ENCODE peak calls at places on chromosomes 1 and 21, in ten cellular contexts. R, Y, N, H, G, O, B, L, C and I are unnamed samples.

GRCh38 chr1:4379451-4380175 is 274.8 kb upstream of the AJAP1 start:
- DNase-seq in R (no peak), Y (no peak), N (no peak), H (no peak), G (no peak), O (no peak), B (no peak), L (no peak), C (peak), I (peak)

GRCh38 chr1:243348331-243348730 is 92.5 kb downstream of the SDCCAG8 start:
- DNase-seq in R (no peak), Y (no peak), N (no peak), H (no peak), G (no peak), O (no peak), B (no peak), L (no peak), C (no peak), I (no peak)

GRCh38 chr1:86865973-86866637 is 47.8 kb downstream of the SELENOF start:
- DNase-seq in R (no peak), Y (no peak), N (no peak), H (no peak), G (no peak), O (no peak), B (no peak), L (no peak), C (no peak), I (no peak)

GRCh38 chr1:166840309-166841302 is 1.3 kb downstream of the POGK start:
- DNase-seq in R (no peak), Y (peak), N (peak), H (no peak), G (peak), O (no peak), B (peak), L (no peak), C (peak), I (peak)

GRCh38 chr21:36707763-36708511 is 9.0 kb downstream of the SIM2 start:
- DNase-seq in R (peak), Y (no peak), N (no peak), H (no peak), G (no peak), O (no peak), B (no peak), L (no peak), C (no peak), I (no peak)

GRCh38 chr1:114320586-114320985 is 166.9 kb upstream of the SYT6 start:
- DNase-seq in R (no peak), Y (no peak), N (peak), H (no peak), G (peak), O (no peak), B (no peak), L (no peak), C (peak), I (peak)

GRCh38 chr1:229271448-229272120 is 673 bp downstream of the RAB4A start:
- DNase-seq in R (peak), Y (peak), N (no peak), H (peak), G (peak), O (no peak), B (peak), L (no peak), C (peak), I (peak)

GRCh38 chr1:186206046-186206564 is 168.9 kb downstream of the TPR start:
- DNase-seq in R (no peak), Y (no peak), N (no peak), H (no peak), G (no peak), O (no peak), B (no peak), L (no peak), C (no peak), I (no peak)

GRCh38 chr1:170044187-170044586 is 30.3 kb downstream of the KIFAP3 start:
- DNase-seq in R (no peak), Y (no peak), N (no peak), H (no peak), G (peak), O (no peak), B (no peak), L (no peak), C (no peak), I (no peak)

GRCh38 chr1:31753623-31754349 is 10.4 kb downstream of the ADGRB2 start:
- DNase-seq in R (no peak), Y (peak), N (no peak), H (no peak), G (peak), O (no peak), B (no peak), L (no peak), C (no peak), I (peak)

GRCh38 chr1:113405573-113405972 is 15.3 kb downstream of the MAGI3 start:
- DNase-seq in R (peak), Y (no peak), N (no peak), H (no peak), G (no peak), O (no peak), B (no peak), L (no peak), C (no peak), I (peak)

GRCh38 chr21:17819878-17820232 is 699 bp upstream of the C21orf91 start:
- DNase-seq in R (no peak), Y (no peak), N (no peak), H (no peak), G (peak), O (peak), B (no peak), L (no peak), C (no peak), I (no peak)

GRCh38 chr1:214983126-214983869 is 99.2 kb upstream of the KCNK2 start:
- DNase-seq in R (no peak), Y (no peak), N (peak), H (no peak), G (peak), O (no peak), B (no peak), L (no peak), C (peak), I (peak)

GRCh38 chr1:153880962-153881361 is 41.8 kb downstream of the GATAD2B start:
- DNase-seq in R (peak), Y (peak), N (peak), H (peak), G (peak), O (peak), B (peak), L (no peak), C (peak), I (peak)

GRCh38 chr1:47709302-47710074 is 271.6 kb downstream of the FOXD2 start:
- DNase-seq in R (peak), Y (peak), N (no peak), H (no peak), G (no peak), O (no peak), B (no peak), L (no peak), C (no peak), I (no peak)
- TF ChIP-seq CTCF in R (peak), Y (peak), N (peak), H (no peak), G (no peak), O (peak), B (peak), L (peak), C (peak), I (peak)

GRCh38 chr1:209789245-209789644 is 4.9 kb upstream of the C1orf74 start:
- DNase-seq in R (no peak), Y (no peak), N (no peak), H (no peak), G (no peak), O (no peak), B (no peak), L (no peak), C (no peak), I (no peak)

GRCh38 chr1:209784276-209785169 is at the start of gene C1orf74:
- DNase-seq in R (peak), Y (peak), N (peak), H (peak), G (peak), O (peak), B (peak), L (peak), C (peak), I (peak)

GRCh38 chr1:209787551-209787950 is 3.2 kb upstream of the C1orf74 start:
- DNase-seq in R (no peak), Y (peak), N (no peak), H (no peak), G (peak), O (no peak), B (peak), L (peak), C (no peak), I (no peak)

GRCh38 chr1:209783338-209783737 is 1.0 kb downstream of the C1orf74 start:
- DNase-seq in R (no peak), Y (no peak), N (no peak), H (no peak), G (no peak), O (no peak), B (no peak), L (no peak), C (no peak), I (no peak)

DNA sequence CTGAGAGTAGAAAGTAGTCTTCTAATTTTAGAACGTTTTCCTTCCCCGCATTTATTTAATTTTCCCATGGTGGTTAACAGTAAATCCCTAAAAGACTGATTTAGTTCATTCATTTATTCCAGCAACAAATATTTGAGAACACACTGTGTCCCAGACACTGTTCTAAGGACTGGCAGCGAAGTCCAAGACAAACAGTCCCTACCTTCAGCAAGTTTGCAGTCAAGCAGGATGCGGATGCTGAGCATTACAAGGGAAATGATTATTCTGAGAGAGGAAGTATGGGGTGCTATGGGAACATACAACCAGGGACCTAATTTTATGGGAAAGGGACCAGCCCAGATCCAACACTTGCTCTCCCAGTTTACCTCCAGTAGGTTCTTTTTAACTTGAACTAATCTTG is 1.2 kb upstream of the C1orf74 start:
- DNase-seq in R (no peak), Y (no peak), N (no peak), H (no peak), G (no peak), O (no peak), B (peak), L (no peak), C (no peak), I (no peak)
- H3K4me3 ChIP-seq in R (no peak), Y (no peak), N (no peak), H (no peak), G (no peak), O (no peak), B (no peak), L (no peak), C (no peak), I (no peak)

DNA sequence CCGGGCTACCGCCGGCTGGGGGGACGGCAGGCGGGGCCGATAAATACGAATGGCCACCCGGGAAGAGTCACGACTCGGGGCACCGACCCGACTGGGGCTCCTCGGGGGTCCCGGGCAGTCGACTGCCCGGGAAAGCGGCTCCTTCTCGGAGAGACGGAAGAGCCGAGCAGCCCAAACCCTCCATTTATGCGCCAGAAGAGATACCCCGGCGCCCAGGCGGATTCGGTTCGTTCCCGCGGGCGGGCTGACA is 410 bp downstream of the SYNJ1 start:
- DNase-seq in R (no peak), Y (no peak), N (no peak), H (no peak), G (no peak), O (no peak), B (peak), L (no peak), C (no peak), I (no peak)
- TF ChIP-seq CTCF in R (no peak), Y (no peak), N (no peak), H (no peak), G (no peak), O (no peak), B (no peak), L (no peak), C (no peak), I (no peak)

DNA sequence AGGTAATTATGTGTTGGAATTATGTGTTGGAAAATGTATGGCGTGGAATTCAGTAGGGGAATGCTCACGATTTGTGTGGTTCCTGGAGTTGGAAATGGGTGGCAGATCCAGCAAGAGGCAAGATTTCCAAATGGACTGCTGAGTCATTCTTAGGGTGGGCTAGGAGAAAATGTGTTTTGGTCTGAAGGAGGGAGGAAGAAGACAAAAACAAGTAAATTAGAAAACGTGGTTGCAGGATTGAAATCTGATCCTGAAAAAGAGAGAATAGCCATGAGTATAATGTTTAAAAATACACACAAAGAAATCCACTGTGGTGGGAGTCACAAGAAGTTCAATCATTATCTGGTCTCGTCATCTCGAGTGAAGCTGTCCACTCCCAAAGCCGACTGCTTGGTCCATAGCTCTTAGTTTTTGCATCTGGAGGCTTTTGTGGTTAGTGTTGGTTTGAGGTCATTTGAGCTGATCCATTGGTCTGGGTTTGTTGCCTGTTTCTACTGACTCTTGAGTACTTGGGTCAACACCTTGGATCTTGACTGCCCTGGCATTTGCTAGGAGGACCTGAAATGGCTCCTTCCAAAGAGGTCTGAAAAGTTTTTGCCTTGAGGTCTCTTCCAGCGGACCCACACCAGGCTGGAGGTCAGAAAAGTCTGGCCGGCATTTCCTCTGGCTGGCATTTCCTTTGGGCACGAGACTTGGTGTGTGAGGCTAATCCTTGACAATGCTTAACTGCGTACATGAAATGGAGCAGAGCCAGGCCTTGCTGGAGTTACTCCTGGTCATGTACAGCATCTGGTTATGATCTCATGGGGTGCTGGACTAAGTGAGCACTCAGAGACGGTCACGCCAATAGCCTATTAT is 9.2 kb downstream of the MX2 start:
- DNase-seq in R (no peak), Y (no peak), N (no peak), H (no peak), G (no peak), O (no peak), B (no peak), L (no peak), C (no peak), I (no peak)
- H3K4me3 ChIP-seq in R (no peak), Y (no peak), N (no peak), H (peak), G (no peak), O (no peak), B (no peak), L (no peak), C (no peak), I (no peak)

DNA sequence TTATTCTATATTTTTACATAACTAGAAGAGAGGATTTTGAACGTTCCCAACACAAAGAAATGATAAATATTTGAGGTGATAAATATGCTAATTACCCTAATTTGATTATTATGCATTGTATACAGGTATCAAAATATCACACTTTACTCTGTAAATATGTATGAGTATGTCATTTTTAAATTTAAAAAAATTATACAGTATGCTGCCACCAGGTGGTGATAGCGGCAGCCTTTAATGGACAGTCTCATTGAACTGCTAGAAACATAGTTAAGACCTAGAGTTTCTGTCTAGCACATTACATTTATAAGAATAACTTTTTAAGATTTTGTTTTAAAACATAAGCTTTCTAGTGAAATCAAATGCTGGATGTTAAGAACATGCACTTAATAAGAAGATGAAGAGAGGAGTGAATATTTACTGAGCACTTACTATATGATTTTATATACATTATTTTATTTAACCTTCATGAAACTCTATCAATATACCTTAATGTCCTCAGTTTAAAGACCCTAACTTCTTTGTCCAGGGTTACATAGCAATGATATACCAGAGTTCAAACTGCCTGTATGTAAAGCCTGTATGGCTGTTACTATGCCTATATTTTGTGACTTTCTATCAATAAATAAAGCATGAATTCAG is 207.1 kb downstream of the NUF2 start:
- DNase-seq in R (peak), Y (peak), N (peak), H (no peak), G (peak), O (no peak), B (no peak), L (no peak), C (peak), I (peak)
- TF ChIP-seq CTCF in R (peak), Y (peak), N (peak), H (peak), G (peak), O (peak), B (peak), L (peak), C (peak), I (peak)

DNA sequence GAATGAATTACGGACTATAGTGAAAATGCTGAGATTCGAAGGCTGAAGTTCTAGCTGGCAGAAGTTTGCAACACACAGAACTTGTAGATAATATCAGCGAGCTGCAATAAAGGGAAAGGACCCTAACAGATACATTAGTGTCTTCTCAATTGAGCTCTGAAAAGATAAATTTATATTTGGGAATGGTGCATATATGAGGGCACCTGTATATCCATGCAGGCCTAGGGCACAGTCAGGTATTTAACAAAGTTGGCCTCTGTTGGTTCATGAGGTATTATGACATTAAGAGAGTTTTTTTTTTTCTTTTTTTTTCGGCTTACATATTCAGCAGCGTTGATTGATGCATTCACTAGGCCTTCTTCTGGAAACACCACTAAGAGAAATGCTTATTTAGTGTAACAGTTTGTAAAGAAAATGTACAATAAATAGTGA is 2.2 kb downstream of the NFIA start:
- DNase-seq in R (no peak), Y (no peak), N (no peak), H (no peak), G (no peak), O (no peak), B (no peak), L (no peak), C (peak), I (no peak)
- H3K4me3 ChIP-seq in R (no peak), Y (no peak), N (peak), H (no peak), G (no peak), O (peak), B (peak), L (peak), C (peak), I (peak)